ENCODE peak calls at places on chromosomes 11 and 22, in seven cellular contexts. D is osteocyte, J is hypothalamus, S is SK-N-SH, Z is right cardiac atrium, O is NCI-H345, P is NB4. N is an unnamed sample.

GRCh38 chr11:66568124-66568916 is at the start of gene CTSF:
- DNase-seq in D (no peak), J (peak; percentile 90), S (peak; percentile 100), Z (peak; percentile 96), O (peak; percentile 71), P (peak; percentile 51), N (peak; percentile 64)

GRCh38 chr11:75597636-75598035 is 35.6 kb downstream of the SERPINH1 start:
- DNase-seq in D (no peak), J (no peak), S (peak; percentile 78), Z (no peak), O (peak; percentile 46), P (peak; percentile 61), N (peak; percentile 57)

GRCh38 chr22:30277547-30278344 is 11.1 kb upstream of the OSM start:
- DNase-seq in D (no peak), J (no peak), S (no peak), Z (peak; percentile 81), O (no peak), P (peak; percentile 85), N (no peak)

GRCh38 chr11:96758957-96759356 is 369.1 kb downstream of the JRKL start:
- DNase-seq in D (no peak), J (no peak), S (no peak), Z (no peak), O (no peak), P (no peak), N (no peak)

GRCh38 chr11:68773521-68774187 is 22.3 kb upstream of the TESMIN start:
- DNase-seq in D (no peak), J (no peak), S (no peak), Z (no peak), O (no peak), P (no peak), N (no peak)

GRCh38 chr11:64614927-64615326 is 23.9 kb downstream of the SLC22A12 start:
- DNase-seq in D (no peak), J (no peak), S (no peak), Z (no peak), O (no peak), P (peak; percentile 68), N (no peak)

GRCh38 chr11:4922304-4922703 is 1.8 kb downstream of the OR51G1 start:
- DNase-seq in D (no peak), J (no peak), S (no peak), Z (no peak), O (no peak), P (no peak), N (no peak)

GRCh38 chr11:78110830-78111229 is 28.6 kb downstream of the ALG8 start:
- DNase-seq in D (no peak), J (no peak), S (no peak), Z (no peak), O (no peak), P (no peak), N (no peak)

GRCh38 chr11:69535928-69536327 is 54.5 kb downstream of the LINC01488 start:
- DNase-seq in D (no peak), J (no peak), S (no peak), Z (no peak), O (no peak), P (no peak), N (no peak)

N was measured in NCI-H1105.